ENCODE peak calls at places on chromosome 2, in seven cellular contexts. P, G, V, X, E, C and H are unnamed samples.

GRCh38 chr2:26740346-26740745 is 23.7 kb upstream of the SLC35F6 start:
- DNase-seq in V (no peak), X (no peak), P (no peak), C (no peak), G (no peak), E (no peak), H (no peak)

GRCh38 chr2:113858764-113859163 is 31.1 kb upstream of the ACTR3 start:
- DNase-seq in E (no peak), G (no peak), V (no peak), P (no peak), X (no peak), C (no peak), H (no peak)

GRCh38 chr2:54772531-54772930 is 49.1 kb downstream of the EML6 start:
- DNase-seq in C (no peak), E (no peak), X (no peak), G (no peak), P (no peak), V (no peak), H (no peak)

GRCh38 chr2:203446071-203446481 is 89.0 kb downstream of the RAPH1 start:
- DNase-seq in X (no peak), E (no peak), V (no peak), C (no peak), P (no peak), G (no peak), H (no peak)

GRCh38 chr2:13260401-13260800 is 543.7 kb downstream of the TRIB2 start:
- DNase-seq in X (no peak), V (no peak), P (peak), G (no peak), E (no peak), C (no peak), H (no peak)

GRCh38 chr2:183035298-183035953 is 2.8 kb downstream of the NCKAP1 start:
- DNase-seq in V (no peak), G (no peak), X (no peak), C (no peak), E (no peak), P (no peak), H (no peak)

GRCh38 chr2:794554-795244 is 117.5 kb upstream of the TMEM18 start:
- DNase-seq in E (peak), V (no peak), G (no peak), X (no peak), C (no peak), P (peak), H (peak)

GRCh38 chr2:122063716-122064115 is 308.3 kb downstream of the TSN start:
- DNase-seq in E (no peak), C (no peak), P (no peak), X (no peak), G (no peak), V (no peak), H (no peak)

GRCh38 chr2:2641541-2642410 is 310.7 kb upstream of the MYT1L start:
- DNase-seq in X (no peak), P (no peak), C (no peak), V (peak), E (no peak), G (no peak), H (no peak)

GRCh38 chr2:120446236-120447121 is 100.5 kb downstream of the INHBB start:
- DNase-seq in G (no peak), X (no peak), P (no peak), E (no peak), V (no peak), C (no peak), H (no peak)

GRCh38 chr2:12131975-12132374 is 385.5 kb downstream of the LPIN1 start:
- DNase-seq in V (no peak), E (no peak), P (no peak), C (no peak), G (no peak), X (no peak), H (no peak)

GRCh38 chr2:176284451-176285049 is 15.3 kb downstream of the MTX2 start:
- DNase-seq in P (no peak), X (no peak), G (no peak), C (no peak), V (no peak), E (no peak), H (no peak)

GRCh38 chr2:147173186-147173575 is 671.6 kb upstream of the ACVR2A start:
- DNase-seq in G (no peak), X (no peak), P (no peak), E (no peak), V (no peak), C (no peak), H (no peak)

GRCh38 chr2:108950736-108951135 is 38.3 kb downstream of the EDAR start:
- DNase-seq in G (no peak), E (no peak), P (no peak), V (no peak), C (no peak), X (no peak), H (no peak)

GRCh38 chr2:105645971-105646370 is 98.7 kb upstream of the NCK2 start:
- DNase-seq in X (no peak), E (no peak), P (no peak), V (no peak), G (no peak), C (no peak), H (no peak)

GRCh38 chr2:239163306-239164070 is 237.3 kb downstream of the HDAC4 start:
- DNase-seq in X (no peak), P (no peak), C (no peak), E (no peak), V (no peak), G (no peak), H (no peak)

GRCh38 chr2:120075545-120075944 is 62.7 kb downstream of the EPB41L5 start:
- DNase-seq in G (no peak), C (no peak), V (no peak), E (no peak), P (no peak), X (no peak), H (no peak)

GRCh38 chr2:151289972-151290335 is 486 bp upstream of the NMI start:
- DNase-seq in E (no peak), V (peak), X (no peak), C (peak), G (no peak), P (peak), H (peak)

GRCh38 chr2:237998530-237998929 is 31.7 kb downstream of the UBE2F start:
- DNase-seq in X (no peak), V (no peak), P (no peak), C (no peak), E (no peak), G (no peak), H (no peak)

GRCh38 chr2:99636432-99637034 is 146.7 kb upstream of the REV1 start:
- DNase-seq in X (no peak), E (peak), G (peak), C (peak), V (no peak), P (no peak), H (peak)

GRCh38 chr2:141959941-141960340 is 170.9 kb downstream of the LRP1B start:
- DNase-seq in V (no peak), C (no peak), P (no peak), G (no peak), E (no peak), X (no peak), H (no peak)

GRCh38 chr2:38064805-38065501 is 11.0 kb downstream of the CYP1B1 start:
- DNase-seq in C (no peak), X (no peak), E (no peak), G (no peak), P (no peak), V (no peak), H (no peak)

GRCh38 chr2:189022492-189022891 is 48.3 kb downstream of the COL3A1 start:
- DNase-seq in G (no peak), P (no peak), V (no peak), X (no peak), E (no peak), C (no peak), H (no peak)

GRCh38 chr2:136378712-136379595 is 261.0 kb upstream of the CXCR4 start:
- DNase-seq in X (peak), V (peak), E (no peak), G (peak), P (peak), C (peak), H (no peak)

GRCh38 chr2:18047114-18047695 is 168.7 kb downstream of the KCNS3 start:
- DNase-seq in P (no peak), E (no peak), V (no peak), X (no peak), G (no peak), C (no peak), H (no peak)

GRCh38 chr2:191463790-191464189 is 214.1 kb upstream of the NABP1 start:
- DNase-seq in C (no peak), E (no peak), X (peak), G (no peak), P (no peak), V (no peak), H (no peak)

GRCh38 chr2:104701471-104701911 is 152.4 kb upstream of the POU3F3 start:
- DNase-seq in V (no peak), E (peak), C (no peak), G (no peak), P (no peak), X (no peak), H (no peak)

GRCh38 chr2:237618449-237618848 is 8.9 kb upstream of the LRRFIP1 start:
- DNase-seq in P (no peak), V (no peak), G (no peak), E (no peak), X (no peak), C (no peak), H (no peak)

GRCh38 chr2:45710468-45710867 is 59.0 kb downstream of the PRKCE start:
- DNase-seq in G (no peak), C (no peak), X (no peak), E (no peak), V (no peak), P (no peak), H (no peak)

GRCh38 chr2:173354601-173355131 is at the start of gene CDCA7:
- DNase-seq in G (peak), C (peak), E (no peak), X (peak), P (peak), V (peak), H (peak)

GRCh38 chr2:12051831-12052230 is 305.4 kb downstream of the LPIN1 start:
- DNase-seq in V (no peak), C (no peak), G (no peak), X (no peak), E (no peak), P (no peak), H (no peak)

GRCh38 chr2:81327916-81328315 is 1023.4 kb upstream of the LRRTM1 start:
- DNase-seq in V (no peak), E (no peak), C (no peak), G (no peak), X (no peak), P (no peak), H (no peak)

GRCh38 chr2:81328968-81329367 is 1024.4 kb upstream of the LRRTM1 start:
- DNase-seq in E (no peak), P (no peak), C (no peak), X (no peak), V (no peak), G (no peak), H (no peak)

GRCh38 chr2:81324046-81324445 is 1019.5 kb upstream of the LRRTM1 start:
- DNase-seq in X (no peak), C (no peak), V (no peak), E (no peak), G (peak), P (peak), H (no peak)
- TF ChIP-seq CTCF in X (no peak), C (no peak), V (no peak), E (no peak), G (peak), P (peak), H (no peak)

DNA sequence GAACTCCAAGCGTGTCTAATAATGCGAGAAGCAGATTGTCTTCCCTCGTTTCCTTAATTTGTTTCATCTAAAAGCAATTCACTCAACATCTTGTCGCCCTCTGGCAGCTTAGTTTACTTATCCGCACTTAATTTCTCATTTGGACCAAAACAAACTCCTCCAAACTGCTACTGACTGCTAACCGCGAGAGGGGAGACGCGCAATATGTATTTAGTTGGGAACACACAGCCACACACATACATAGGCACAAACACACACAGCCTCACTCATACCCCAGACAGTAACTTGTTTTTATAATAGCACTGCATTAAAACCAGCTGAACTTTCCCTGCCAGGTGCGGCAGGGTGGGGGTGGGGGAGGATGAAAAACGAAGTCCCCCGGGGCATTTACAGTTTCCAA is 2.6 kb downstream of the ERBB4 start:
- DNase-seq in E (peak), P (no peak), V (no peak), G (no peak), X (no peak), C (no peak), H (no peak)
- H3K27ac ChIP-seq in E (peak), P (no peak), V (no peak), G (no peak), X (no peak), C (no peak), H (no peak)

DNA sequence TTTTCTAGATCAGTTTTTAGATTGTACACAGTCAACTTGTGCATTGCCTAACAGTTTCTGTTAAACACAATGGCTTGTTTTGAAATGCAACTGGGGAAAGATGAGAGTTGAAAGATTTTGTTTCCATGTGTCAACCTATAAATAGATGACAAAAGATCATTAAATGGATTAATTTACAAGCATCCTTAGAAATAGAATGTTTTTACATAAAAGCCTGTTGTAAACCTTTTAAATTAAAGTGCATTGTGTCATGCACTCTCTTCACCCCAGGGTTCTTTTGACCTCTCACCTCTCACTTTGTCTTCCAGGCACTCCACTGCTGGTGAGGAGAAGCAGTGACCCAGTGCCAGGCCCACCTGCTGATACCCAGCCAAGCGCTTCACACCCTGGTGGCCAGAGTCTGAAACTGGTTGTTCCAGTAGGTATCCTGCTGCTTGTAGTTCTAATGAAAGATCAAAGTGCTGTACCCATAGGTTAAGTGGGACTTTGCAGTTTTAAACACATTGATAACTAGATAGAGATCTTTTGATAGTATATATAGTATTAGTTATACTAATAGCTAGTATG is 502.1 kb downstream of the PARD3B start:
- DNase-seq in V (no peak), E (no peak), G (no peak), C (no peak), P (peak), X (no peak), H (no peak)
- TF ChIP-seq CTCF in V (no peak), E (no peak), G (no peak), C (no peak), P (peak), X (no peak), H (no peak)

GRCh38 chr2:101751276-101751675 is 53.8 kb downstream of the MAP4K4 start:
- DNase-seq in X (no peak), P (no peak), E (no peak), C (no peak), V (no peak), G (no peak), H (no peak)

GRCh38 chr2:101744832-101745231 is 47.3 kb downstream of the MAP4K4 start:
- DNase-seq in E (no peak), G (no peak), V (no peak), X (no peak), P (no peak), C (no peak), H (no peak)

GRCh38 chr2:101745711-101746694 is 48.5 kb downstream of the MAP4K4 start:
- DNase-seq in G (no peak), C (no peak), P (no peak), V (no peak), E (no peak), X (no peak), H (no peak)

GRCh38 chr2:101750688-101751087 is 53.2 kb downstream of the MAP4K4 start:
- DNase-seq in C (no peak), V (no peak), E (no peak), X (no peak), G (no peak), P (no peak), H (no peak)

DNA sequence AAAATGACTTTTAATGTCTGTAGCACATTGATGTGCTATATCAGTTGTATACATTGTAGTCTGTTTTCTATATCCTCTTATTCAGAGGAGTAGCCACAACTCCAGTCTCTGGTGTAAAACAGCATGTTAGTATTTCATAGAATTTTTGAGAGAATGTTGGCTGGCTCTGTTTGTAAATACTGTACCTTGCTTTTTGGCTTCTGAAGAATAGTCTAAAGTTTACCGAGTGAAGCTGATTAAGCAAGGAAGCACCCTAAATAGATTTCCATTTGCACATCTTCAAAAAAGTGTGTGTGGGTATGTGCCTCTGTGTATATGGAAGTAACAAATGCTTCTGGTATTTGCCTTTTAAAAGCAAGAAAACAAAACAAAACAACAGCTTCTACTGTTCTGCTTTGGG is 50.5 kb downstream of the MAP4K4 start:
- DNase-seq in V (no peak), G (no peak), E (no peak), P (no peak), C (no peak), X (no peak), H (no peak)
- H3K27ac ChIP-seq in V (no peak), G (no peak), E (peak), P (peak), C (no peak), X (no peak), H (no peak)

GRCh38 chr2:8872821-8873432 is 35.5 kb upstream of the KIDINS220 start:
- DNase-seq in V (no peak), G (peak), X (no peak), E (no peak), P (peak), C (no peak), H (no peak)
- TF ChIP-seq CTCF in V (peak), G (peak), X (no peak), E (peak), P (peak), C (no peak), H (no peak)